ENCODE peak calls at places on chromosomes 2 and 18, in seven cellular contexts. K is HEK293T, E is PC-3, J is HFFc6, I is NCI-H1092 treated with DMSO at 0.1 percent for 48 hours, R is osteocyte, Q is psoas muscle. P is an unnamed sample.

GRCh38 chr2:86274918-86275275 is 62.5 kb downstream of the REEP1 start:
- DNase-seq in K (no peak), E (no peak), J (no peak), I (peak), R (peak), Q (no peak), P (peak)

GRCh38 chr2:217978536-217979150 is 24.2 kb downstream of the TNS1 start:
- DNase-seq in K (no peak), E (peak), J (no peak), I (no peak), R (no peak), Q (no peak), P (peak)

GRCh38 chr2:172429351-172429968 is 2.1 kb downstream of the ITGA6 start:
- DNase-seq in K (peak), E (peak), J (peak), I (no peak), R (no peak), Q (no peak), P (no peak)

GRCh38 chr2:160583162-160583522 is 89.5 kb upstream of the RBMS1 start:
- DNase-seq in K (no peak), E (peak), J (peak), I (peak), R (no peak), Q (no peak), P (no peak)

GRCh38 chr2:215577356-215577755 is 141.5 kb upstream of the FN1 start:
- DNase-seq in K (no peak), E (peak), J (peak), I (no peak), R (no peak), Q (no peak), P (no peak)

GRCh38 chr2:117902933-117903332 is 88.4 kb downstream of the DDX18 start:
- DNase-seq in K (no peak), E (no peak), J (no peak), I (no peak), R (no peak), Q (no peak), P (no peak)

GRCh38 chr18:76562286-76562840 is 67.3 kb upstream of the ZNF516 start:
- DNase-seq in K (no peak), E (no peak), J (no peak), I (no peak), R (peak), Q (no peak), P (no peak)

GRCh38 chr18:12015697-12016062 is 34.4 kb downstream of the IMPA2 start:
- DNase-seq in K (no peak), E (peak), J (no peak), I (no peak), R (no peak), Q (peak), P (no peak)

GRCh38 chr18:2880473-2880872 is 33.7 kb downstream of the EMILIN2 start:
- DNase-seq in K (no peak), E (no peak), J (no peak), I (no peak), R (peak), Q (no peak), P (no peak)

GRCh38 chr2:239577306-239577705 is 176.5 kb upstream of the HDAC4 start:
- DNase-seq in K (no peak), E (no peak), J (no peak), I (no peak), R (no peak), Q (no peak), P (no peak)

GRCh38 chr18:4353853-4354418 is 101.2 kb downstream of the DLGAP1 start:
- DNase-seq in K (no peak), E (no peak), J (no peak), I (no peak), R (no peak), Q (no peak), P (no peak)